ENCODE peak calls at places on chromosomes 12 and 14, in eight cellular contexts. G is HT-29; S is G401; C is NCI-H345; D is ACHN; A is esophagus squamous epithelium; H is stimulated activated CD4-positive, alpha-beta T cell treated with anti-CD3 and anti-CD28 coated beads, Interleukin-12 subunit alpha, Interleukin-12 subunit beta, amount 100 ng/mL, for 4 hours; R is WTC11. W is an unnamed sample.

GRCh38 chr12:115451785-115452736 is 768.1 kb upstream of the TBX3 start:
- DNase-seq in G (peak), C (peak), R (peak), A (no peak), S (peak), H (no peak), D (peak), W (peak)

GRCh38 chr12:22283006-22283506 is 51.5 kb downstream of the ST8SIA1 start:
- DNase-seq in A (no peak), R (no peak), H (no peak), D (peak), S (no peak), C (no peak), G (no peak), W (no peak)

GRCh38 chr14:96117101-96117897 is 78.1 kb downstream of the C14orf132 start:
- DNase-seq in H (no peak), S (no peak), D (no peak), G (no peak), C (peak), A (no peak), R (no peak), W (no peak)

GRCh38 chr12:57616383-57617101 is 5.3 kb downstream of the ARHGEF25 start:
- DNase-seq in A (no peak), S (no peak), H (no peak), R (no peak), G (no peak), C (no peak), D (peak), W (no peak)

GRCh38 chr12:64665506-64665905 is 55.2 kb downstream of the RASSF3 start:
- DNase-seq in H (no peak), S (no peak), R (peak), C (no peak), G (peak), D (no peak), A (no peak), W (no peak)

GRCh38 chr14:89625988-89626806 is 209.2 kb upstream of the FOXN3 start:
- DNase-seq in C (peak), R (no peak), G (no peak), A (no peak), H (no peak), S (no peak), D (no peak), W (no peak)

GRCh38 chr12:90801776-90802175 is 153.2 kb downstream of the CCER1 start:
- DNase-seq in H (no peak), G (no peak), C (no peak), A (no peak), D (peak), R (no peak), S (no peak), W (no peak)

GRCh38 chr12:49874142-49874897 is 29.4 kb downstream of the FAIM2 start:
- DNase-seq in G (no peak), D (no peak), R (no peak), H (no peak), C (no peak), S (no peak), A (no peak), W (no peak)

GRCh38 chr14:54338696-54339317 is 58.0 kb upstream of the CDKN3 start:
- DNase-seq in D (peak), R (no peak), C (no peak), S (peak), G (peak), H (no peak), A (no peak), W (no peak)

GRCh38 chr12:5487971-5488955 is 56.4 kb downstream of the NTF3 start:
- DNase-seq in G (no peak), D (no peak), H (no peak), C (no peak), S (peak), R (no peak), A (no peak), W (no peak)

GRCh38 chr12:4991373-4991772 is 52.3 kb upstream of the KCNA5 start:
- DNase-seq in C (peak), S (no peak), D (no peak), G (no peak), A (no peak), R (no peak), H (no peak), W (no peak)

GRCh38 chr14:71616013-71616412 is 316.2 kb upstream of the RGS6 start:
- DNase-seq in C (no peak), G (no peak), D (no peak), S (no peak), R (no peak), H (no peak), A (no peak), W (no peak)

GRCh38 chr14:21073921-21074320 is 3.8 kb downstream of the ARHGEF40 start:
- DNase-seq in G (no peak), S (no peak), D (no peak), R (no peak), H (no peak), A (no peak), C (no peak), W (no peak)

W was measured in GM12892.